ENCODE peak calls at places on chromosomes 13 and 19, in ten cellular contexts. B is A549; P is CD8-positive, alpha-beta T cell; A is pancreas; N is heart left ventricle; M is tibial artery; D is Caco-2; O is BE2C; G is heart right ventricle; T is psoas muscle. R is an unnamed sample.

GRCh38 chr19:41411682-41412265 is 14.2 kb downstream of the BCKDHA start:
- DNase-seq in B (no peak), P (no peak), A (no peak), N (peak; percentile 85), M (no peak), D (no peak), O (peak; percentile 41), G (peak; percentile 64), T (peak; percentile 62), R (no peak)

GRCh38 chr13:60627071-60627686 is 230.2 kb downstream of the TDRD3 start:
- DNase-seq in B (peak; percentile 6), P (no peak), A (no peak), N (no peak), M (no peak), D (peak; percentile 71), O (peak; percentile 64), G (no peak), T (no peak), R (no peak)

GRCh38 chr13:25662516-25662915 is 290.7 kb downstream of the ATP8A2 start:
- DNase-seq in B (no peak), P (no peak), A (no peak), N (no peak), M (no peak), D (no peak), O (no peak), G (no peak), T (no peak), R (no peak)

GRCh38 chr19:14118165-14119051 is 846 bp upstream of the PRKACA start:
- DNase-seq in B (no peak), P (no peak), A (peak; percentile 69), N (peak; percentile 92), M (peak; percentile 96), D (no peak), O (peak; percentile 34), G (peak; percentile 71), T (peak; percentile 93), R (peak; percentile 90)

GRCh38 chr13:96090240-96091101 is 564 bp downstream of the HS6ST3 start:
- DNase-seq in B (no peak), P (no peak), A (peak; percentile 77), N (no peak), M (no peak), D (peak; percentile 25), O (peak; percentile 57), G (peak; percentile 11), T (peak; percentile 10), R (no peak)

GRCh38 chr13:30376426-30377311 is 45.6 kb upstream of the UBE2L5 start:
- DNase-seq in B (no peak), P (peak; percentile 62), A (no peak), N (no peak), M (peak; percentile 32), D (peak; percentile 12), O (no peak), G (no peak), T (no peak), R (no peak)

GRCh38 chr19:10102787-10103236 is 334 bp upstream of the ANGPTL6 start:
- DNase-seq in B (no peak), P (no peak), A (no peak), N (no peak), M (no peak), D (no peak), O (peak; percentile 43), G (no peak), T (no peak), R (no peak)

GRCh38 chr13:31199849-31200635 is at the start of gene B3GLCT:
- DNase-seq in B (peak; percentile 64), P (peak; percentile 71), A (peak; percentile 96), N (peak; percentile 79), M (peak; percentile 85), D (peak; percentile 94), O (peak; percentile 86), G (peak; percentile 85), T (peak; percentile 81), R (peak; percentile 86)

GRCh38 chr13:106213028-106213427 is 322.4 kb downstream of the EFNB2 start:
- DNase-seq in B (no peak), P (no peak), A (no peak), N (no peak), M (no peak), D (peak; percentile 30), O (no peak), G (no peak), T (no peak), R (no peak)

GRCh38 chr13:91764527-91764926 is 366.1 kb downstream of the GPC5 start:
- DNase-seq in B (no peak), P (no peak), A (no peak), N (no peak), M (no peak), D (no peak), O (no peak), G (no peak), T (no peak), R (no peak)

GRCh38 chr13:78601124-78601885 is 2.0 kb downstream of the POU4F1 start:
- DNase-seq in B (no peak), P (no peak), A (peak; percentile 61), N (no peak), M (no peak), D (no peak), O (no peak), G (no peak), T (no peak), R (no peak)

GRCh38 chr13:48994731-48995130 is 19.0 kb downstream of the FNDC3A start:
- DNase-seq in B (no peak), P (no peak), A (no peak), N (no peak), M (no peak), D (no peak), O (no peak), G (no peak), T (no peak), R (no peak)

GRCh38 chr13:90502762-90503161 is 844.7 kb upstream of the MIR17HG start:
- DNase-seq in B (no peak), P (no peak), A (no peak), N (no peak), M (no peak), D (peak; percentile 74), O (no peak), G (no peak), T (no peak), R (no peak)

GRCh38 chr13:110644892-110645521 is 29.7 kb downstream of the NAXD start:
- DNase-seq in B (no peak), P (peak; percentile 11), A (no peak), N (peak; percentile 59), M (peak; percentile 88), D (peak; percentile 35), O (peak; percentile 83), G (peak; percentile 57), T (peak; percentile 60), R (peak; percentile 81)

GRCh38 chr13:114107686-114108081 is 24.7 kb downstream of the RASA3 start:
- DNase-seq in B (no peak), P (no peak), A (peak; percentile 23), N (peak; percentile 67), M (peak; percentile 56), D (no peak), O (peak; percentile 8), G (peak; percentile 67), T (peak; percentile 75), R (peak; percentile 49)
- H3K4me1 ChIP-seq in B (no peaks in the 10 kb centered on the region), P (peaks cover 88% of the 10 kb centered on the region), A (no peaks in the 10 kb centered on the region), N (peaks cover 24% of the 10 kb centered on the region), M (peaks cover 13% of the 10 kb centered on the region), D (no peaks in the 10 kb centered on the region), O (peaks cover 20% of the 10 kb centered on the region), G (peaks cover 18% of the 10 kb centered on the region), T (peaks cover 64% of the 10 kb centered on the region), R (peaks cover 38% of the 10 kb centered on the region)

GRCh38 chr13:81142306-81142999 is 801.5 kb upstream of the SPRY2 start:
- DNase-seq in B (no peak), P (no peak), A (no peak), N (no peak), M (no peak), D (no peak), O (no peak), G (no peak), T (no peak), R (no peak)
- TF ChIP-seq CTCF in B (no peak), P (no peak), A (no peak), N (no peak), M (no peak), D (no peak), O (peak; percentile 23), G (no peak), T (no peak), R (no peak)

GRCh38 chr19:35209646-35210045 is 18.9 kb downstream of the FAM187B start:
- DNase-seq in B (no peak), P (no peak), A (no peak), N (no peak), M (no peak), D (no peak), O (no peak), G (no peak), T (no peak), R (no peak)

GRCh38 chr19:35213678-35214632 is 14.6 kb downstream of the FAM187B start:
- DNase-seq in B (peak; percentile 48), P (peak; percentile 67), A (peak; percentile 63), N (peak; percentile 82), M (peak; percentile 76), D (no peak), O (peak; percentile 77), G (no peak), T (peak; percentile 37), R (peak; percentile 56)

GRCh38 chr19:35214766-35215422 is 13.6 kb downstream of the FAM187B start:
- DNase-seq in B (no peak), P (no peak), A (no peak), N (no peak), M (no peak), D (no peak), O (no peak), G (no peak), T (no peak), R (no peak)

GRCh38 chr19:35212241-35212640 is 16.3 kb downstream of the FAM187B start:
- DNase-seq in B (no peak), P (no peak), A (no peak), N (no peak), M (no peak), D (no peak), O (no peak), G (no peak), T (no peak), R (no peak)

DNA sequence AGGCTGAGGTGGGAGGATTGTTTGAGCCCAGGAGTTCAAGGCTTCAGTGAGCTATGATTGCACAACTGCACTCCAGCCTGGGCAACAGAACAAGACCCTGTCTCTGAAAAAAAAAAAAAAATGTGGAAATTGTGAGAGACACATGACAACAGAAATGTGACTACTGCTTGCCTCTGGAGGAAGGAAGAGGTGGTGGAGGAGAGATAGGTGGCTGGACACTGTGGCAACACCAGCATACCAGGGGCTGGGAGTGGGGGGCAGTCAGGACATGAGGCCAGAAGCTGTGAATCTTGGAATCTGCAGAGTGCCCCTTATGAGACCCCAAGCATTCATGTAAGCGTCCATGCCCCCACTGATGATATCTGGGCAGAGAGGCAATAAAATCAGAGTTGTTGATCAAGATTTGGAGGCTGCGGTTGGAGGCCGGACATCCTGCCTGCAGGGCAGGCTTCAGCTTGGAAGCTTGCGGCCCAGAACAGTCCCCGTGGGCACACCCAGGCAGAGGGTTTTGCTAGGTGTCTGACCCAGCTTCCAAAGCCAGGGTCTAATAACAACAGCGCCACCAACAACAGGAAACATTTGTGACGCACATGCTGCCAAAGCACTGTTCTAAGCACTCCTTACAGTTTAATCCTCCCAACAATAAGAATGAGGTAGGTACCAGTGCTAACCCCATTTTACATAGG is 16.9 kb downstream of the FAM187B start:
- DNase-seq in B (no peak), P (peak; percentile 72), A (no peak), N (peak; percentile 54), M (peak; percentile 77), D (no peak), O (no peak), G (peak; percentile 52), T (peak; percentile 37), R (peak; percentile 70)
- H3K4me1 ChIP-seq in B (peaks cover 13% of the 10 kb centered on the region), P (peaks cover 73% of the 10 kb centered on the region), A (peaks cover 13% of the 10 kb centered on the region), N (peaks cover 40% of the 10 kb centered on the region), M (peaks cover 10% of the 10 kb centered on the region), D (no peaks in the 10 kb centered on the region), O (peaks cover 3% of the 10 kb centered on the region), G (peaks cover 37% of the 10 kb centered on the region), T (peaks cover 20% of the 10 kb centered on the region), R (peaks cover 48% of the 10 kb centered on the region)

GRCh38 chr19:36821758-36822157 is 16.4 kb downstream of the ZNF790 start:
- DNase-seq in B (no peak), P (no peak), A (no peak), N (no peak), M (no peak), D (no peak), O (no peak), G (no peak), T (no peak), R (no peak)
- TF ChIP-seq CTCF in B (no peak), P (no peak), A (no peak), N (no peak), M (no peak), D (no peak), O (no peak), G (no peak), T (no peak), R (no peak)

R was measured in lower lobe of right lung.